ENCODE peak calls at places on chromosomes 4 and X, in six cellular contexts. One of them, this sample, is unnamed.

GRCh38 chr4:95560791-95561190 is 12.0 kb upstream of the UNC5C start:
- DNase-seq in heart right ventricle: no peak
- DNase-seq in CD4-positive, alpha-beta T cell: no peak
- DNase-seq in hepatocyte: no peak
- DNase-seq in GM23338: no peak
- DNase-seq in sigmoid colon: no peak
- DNase-seq in this sample: no peak

GRCh38 chr4:48333587-48333986 is 7.7 kb upstream of the SLAIN2 start:
- DNase-seq in heart right ventricle: no peak
- DNase-seq in CD4-positive, alpha-beta T cell: no peak
- DNase-seq in hepatocyte: no peak
- DNase-seq in GM23338: no peak
- DNase-seq in sigmoid colon: no peak
- DNase-seq in this sample: no peak

GRCh38 chr4:24659241-24659961 is 75.0 kb upstream of the DHX15 start:
- DNase-seq in heart right ventricle: no peak
- DNase-seq in CD4-positive, alpha-beta T cell: no peak
- DNase-seq in hepatocyte: no peak
- DNase-seq in GM23338: peak
- DNase-seq in sigmoid colon: no peak
- DNase-seq in this sample: no peak

GRCh38 chr4:189117426-189117825 is 823.2 kb upstream of the FRG1 start:
- DNase-seq in heart right ventricle: no peak
- DNase-seq in CD4-positive, alpha-beta T cell: no peak
- DNase-seq in hepatocyte: no peak
- DNase-seq in GM23338: peak
- DNase-seq in sigmoid colon: no peak
- DNase-seq in this sample: no peak

GRCh38 chr4:41236046-41236445 is 20.7 kb upstream of the UCHL1 start:
- DNase-seq in heart right ventricle: no peak
- DNase-seq in CD4-positive, alpha-beta T cell: no peak
- DNase-seq in hepatocyte: no peak
- DNase-seq in GM23338: no peak
- DNase-seq in sigmoid colon: no peak
- DNase-seq in this sample: no peak

GRCh38 chr4:78069309-78069708 is 12.2 kb downstream of the FRAS1 start:
- DNase-seq in heart right ventricle: no peak
- DNase-seq in CD4-positive, alpha-beta T cell: no peak
- DNase-seq in hepatocyte: no peak
- DNase-seq in GM23338: no peak
- DNase-seq in sigmoid colon: no peak
- DNase-seq in this sample: no peak

GRCh38 chr4:123699823-123700822 is 303.5 kb downstream of the SPRY1 start:
- DNase-seq in heart right ventricle: peak
- DNase-seq in CD4-positive, alpha-beta T cell: no peak
- DNase-seq in hepatocyte: peak
- DNase-seq in GM23338: no peak
- DNase-seq in sigmoid colon: no peak
- DNase-seq in this sample: no peak

GRCh38 chr4:145285928-145286327 is 105.5 kb upstream of the OTUD4 start:
- DNase-seq in heart right ventricle: no peak
- DNase-seq in CD4-positive, alpha-beta T cell: no peak
- DNase-seq in hepatocyte: no peak
- DNase-seq in GM23338: no peak
- DNase-seq in sigmoid colon: no peak
- DNase-seq in this sample: no peak

GRCh38 chr4:132592850-132593249 is 556.2 kb upstream of the PCDH10 start:
- DNase-seq in heart right ventricle: no peak
- DNase-seq in CD4-positive, alpha-beta T cell: no peak
- DNase-seq in hepatocyte: no peak
- DNase-seq in GM23338: no peak
- DNase-seq in sigmoid colon: no peak
- DNase-seq in this sample: no peak

GRCh38 chr4:82688091-82688815 is 110.3 kb downstream of the SCD5 start:
- DNase-seq in heart right ventricle: no peak
- DNase-seq in CD4-positive, alpha-beta T cell: no peak
- DNase-seq in hepatocyte: no peak
- DNase-seq in GM23338: no peak
- DNase-seq in sigmoid colon: no peak
- DNase-seq in this sample: no peak

GRCh38 chr4:48152259-48152658 is 18.2 kb upstream of the TXK start:
- DNase-seq in heart right ventricle: no peak
- DNase-seq in CD4-positive, alpha-beta T cell: no peak
- DNase-seq in hepatocyte: no peak
- DNase-seq in GM23338: no peak
- DNase-seq in sigmoid colon: no peak
- DNase-seq in this sample: no peak

GRCh38 chr4:142844782-142845181 is 1.3 kb downstream of the INPP4B start:
- DNase-seq in heart right ventricle: no peak
- DNase-seq in CD4-positive, alpha-beta T cell: no peak
- DNase-seq in hepatocyte: no peak
- DNase-seq in GM23338: no peak
- DNase-seq in sigmoid colon: no peak
- DNase-seq in this sample: no peak
- H3K27ac ChIP-seq in heart right ventricle: no peak
- H3K27ac ChIP-seq in CD4-positive, alpha-beta T cell: no peak
- H3K27ac ChIP-seq in hepatocyte: no peak
- H3K27ac ChIP-seq in GM23338: no peak
- H3K27ac ChIP-seq in sigmoid colon: peak
- H3K27ac ChIP-seq in this sample: no peak

DNA sequence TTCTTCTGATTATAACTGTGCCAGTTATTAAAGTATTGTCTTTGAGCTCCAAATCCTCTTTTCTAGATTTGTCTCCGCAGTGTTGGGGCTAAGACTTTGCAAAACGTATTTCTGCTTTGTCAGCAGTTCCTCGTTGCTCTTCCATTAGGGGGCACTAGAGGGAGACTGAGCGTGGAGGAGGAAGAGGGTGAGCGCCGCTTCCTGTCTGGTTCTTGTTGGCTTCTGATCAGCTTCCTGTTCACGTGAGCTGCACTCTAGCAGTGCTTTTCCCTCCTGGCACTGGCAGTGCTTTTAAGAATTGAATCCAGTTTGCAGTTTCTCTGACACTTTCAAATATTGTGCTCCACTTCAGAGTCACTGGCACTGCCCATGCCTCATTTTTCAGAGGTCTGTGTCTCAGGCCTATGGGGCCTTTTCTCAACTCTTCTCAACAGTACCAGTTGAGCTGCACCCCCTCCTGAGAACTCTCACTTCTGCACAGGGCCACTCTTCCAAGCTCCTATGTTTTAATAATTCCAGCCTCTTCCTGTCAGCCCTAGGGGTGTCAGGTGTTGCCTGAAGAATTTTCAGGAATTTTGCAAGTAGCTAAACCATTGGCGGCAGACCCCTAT is 54.4 kb upstream of the LCORL start:
- DNase-seq in heart right ventricle: peak
- DNase-seq in CD4-positive, alpha-beta T cell: no peak
- DNase-seq in hepatocyte: peak
- DNase-seq in GM23338: peak
- DNase-seq in sigmoid colon: no peak
- DNase-seq in this sample: no peak
- TF ChIP-seq CTCF in heart right ventricle: peak
- TF ChIP-seq CTCF in CD4-positive, alpha-beta T cell: peak
- TF ChIP-seq CTCF in hepatocyte: peak
- TF ChIP-seq CTCF in GM23338: peak
- TF ChIP-seq CTCF in sigmoid colon: no peak
- TF ChIP-seq CTCF in this sample: peak

DNA sequence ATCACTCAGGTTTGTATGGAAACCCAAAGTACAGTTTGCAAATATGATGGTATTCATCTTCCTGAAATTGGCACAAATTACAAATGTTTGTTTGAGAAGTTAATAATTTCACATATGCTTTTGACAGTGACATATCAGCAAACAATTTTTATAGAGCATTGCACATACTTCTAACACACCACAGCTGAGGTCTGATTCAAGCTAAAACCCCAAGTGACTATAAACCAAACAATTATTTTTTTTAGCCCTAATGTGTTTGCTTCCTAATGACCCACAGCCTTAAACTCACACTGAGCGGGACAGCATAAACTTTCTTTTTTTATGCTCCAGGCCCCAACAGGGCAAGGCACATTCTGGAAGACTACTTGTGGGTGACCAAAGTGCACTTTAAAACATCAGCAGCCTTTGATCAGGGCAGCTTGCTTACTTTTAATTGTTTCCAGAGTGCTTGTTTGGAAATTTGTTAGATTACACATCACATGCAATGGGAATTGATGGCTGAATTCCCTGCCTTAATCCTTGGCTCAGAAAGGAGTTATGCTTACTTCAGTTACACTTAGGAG is 502.7 kb upstream of the SLIT2 start:
- DNase-seq in heart right ventricle: no peak
- DNase-seq in CD4-positive, alpha-beta T cell: no peak
- DNase-seq in hepatocyte: no peak
- DNase-seq in GM23338: no peak
- DNase-seq in sigmoid colon: no peak
- DNase-seq in this sample: no peak
- H3K27ac ChIP-seq in heart right ventricle: no peak
- H3K27ac ChIP-seq in CD4-positive, alpha-beta T cell: no peak
- H3K27ac ChIP-seq in hepatocyte: peak
- H3K27ac ChIP-seq in GM23338: no peak
- H3K27ac ChIP-seq in sigmoid colon: peak
- H3K27ac ChIP-seq in this sample: no peak

GRCh38 chr4:1294424-1294823 is 4.7 kb downstream of the MAEA start:
- DNase-seq in heart right ventricle: no peak
- DNase-seq in CD4-positive, alpha-beta T cell: no peak
- DNase-seq in hepatocyte: no peak
- DNase-seq in GM23338: no peak
- DNase-seq in sigmoid colon: peak
- DNase-seq in this sample: no peak
- TF ChIP-seq CTCF in heart right ventricle: no peak
- TF ChIP-seq CTCF in CD4-positive, alpha-beta T cell: no peak
- TF ChIP-seq CTCF in hepatocyte: no peak
- TF ChIP-seq CTCF in GM23338: no peak
- TF ChIP-seq CTCF in sigmoid colon: no peak
- TF ChIP-seq CTCF in this sample: no peak

DNA sequence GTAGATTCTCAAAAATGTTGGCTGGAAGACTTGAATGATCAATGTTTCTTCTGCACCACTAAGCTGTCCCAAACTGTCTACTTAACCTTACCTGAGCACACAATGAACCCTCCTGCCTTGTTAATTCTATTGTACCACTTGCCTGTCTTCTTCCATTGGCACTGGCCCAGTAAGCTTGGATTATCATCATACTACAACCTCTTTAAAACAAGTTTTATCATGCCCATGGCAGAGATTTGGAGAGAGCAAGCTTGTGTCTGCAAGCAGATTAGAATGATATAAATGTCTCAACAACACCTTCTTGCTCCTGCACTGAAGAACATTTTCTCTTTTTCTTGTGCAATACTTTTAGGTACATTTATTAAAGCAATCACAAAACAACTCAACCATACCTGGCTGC is 74.0 kb upstream of the VMA21 start:
- DNase-seq in heart right ventricle: no peak
- DNase-seq in CD4-positive, alpha-beta T cell: no peak
- DNase-seq in hepatocyte: no peak
- DNase-seq in GM23338: no peak
- DNase-seq in sigmoid colon: no peak
- DNase-seq in this sample: no peak
- H3K27ac ChIP-seq in heart right ventricle: no peak
- H3K27ac ChIP-seq in CD4-positive, alpha-beta T cell: no peak
- H3K27ac ChIP-seq in hepatocyte: no peak
- H3K27ac ChIP-seq in GM23338: no peak
- H3K27ac ChIP-seq in sigmoid colon: no peak
- H3K27ac ChIP-seq in this sample: no peak

GRCh38 chr4:39446842-39447573 is 11.7 kb downstream of the RPL9 start:
- DNase-seq in heart right ventricle: peak
- DNase-seq in CD4-positive, alpha-beta T cell: peak
- DNase-seq in hepatocyte: peak
- DNase-seq in GM23338: peak
- DNase-seq in sigmoid colon: peak
- DNase-seq in this sample: no peak
- TF ChIP-seq CTCF in heart right ventricle: peak
- TF ChIP-seq CTCF in CD4-positive, alpha-beta T cell: no peak
- TF ChIP-seq CTCF in hepatocyte: peak
- TF ChIP-seq CTCF in GM23338: peak
- TF ChIP-seq CTCF in sigmoid colon: no peak
- TF ChIP-seq CTCF in this sample: no peak

GRCh38 chr4:107931775-107932321 is 499 bp downstream of the CYP2U1 start:
- DNase-seq in heart right ventricle: peak
- DNase-seq in CD4-positive, alpha-beta T cell: peak
- DNase-seq in hepatocyte: peak
- DNase-seq in GM23338: peak
- DNase-seq in sigmoid colon: peak
- DNase-seq in this sample: no peak
- H3K27ac ChIP-seq in heart right ventricle: peak
- H3K27ac ChIP-seq in CD4-positive, alpha-beta T cell: no peak
- H3K27ac ChIP-seq in hepatocyte: peak
- H3K27ac ChIP-seq in GM23338: no peak
- H3K27ac ChIP-seq in sigmoid colon: peak
- H3K27ac ChIP-seq in this sample: no peak

GRCh38 chr4:146949559-146949958 is 3.9 kb upstream of the TTC29 start:
- DNase-seq in heart right ventricle: no peak
- DNase-seq in CD4-positive, alpha-beta T cell: no peak
- DNase-seq in hepatocyte: no peak
- DNase-seq in GM23338: no peak
- DNase-seq in sigmoid colon: no peak
- DNase-seq in this sample: no peak
- TF ChIP-seq CTCF in heart right ventricle: no peak
- TF ChIP-seq CTCF in CD4-positive, alpha-beta T cell: no peak
- TF ChIP-seq CTCF in hepatocyte: no peak
- TF ChIP-seq CTCF in GM23338: no peak
- TF ChIP-seq CTCF in sigmoid colon: no peak
- TF ChIP-seq CTCF in this sample: no peak